ENCODE peak calls at places on chromosomes 12 and 14, in six cellular contexts. Y, C, U, N, A and X are unnamed samples.
A peak's percentile ranks its signal among the peaks of the same experiment; 100 is the strongest.

GRCh38 chr12:46824709-46825108 is 1.1 kb downstream of the SLC38A4 start:
- ATAC-seq in Y (no peak), C (no peak), U (no peak), N (no peak), A (no peak), X (no peak)

GRCh38 chr14:95389471-95390011 is 69.8 kb upstream of the CLMN start:
- ATAC-seq in Y (peak; percentile 83), C (no peak), U (no peak), N (no peak), A (no peak), X (peak; percentile 85)

GRCh38 chr14:81535399-81536124 is 1.9 kb upstream of the SEL1L start:
- ATAC-seq in Y (no peak), C (peak; percentile 18), U (no peak), N (no peak), A (no peak), X (no peak)

GRCh38 chr14:52044791-52045522 is 23.9 kb downstream of the NID2 start:
- ATAC-seq in Y (peak; percentile 53), C (no peak), U (peak; percentile 51), N (no peak), A (no peak), X (peak; percentile 82)

GRCh38 chr14:28243600-28243999 is 523.0 kb upstream of the FOXG1 start:
- ATAC-seq in Y (no peak), C (no peak), U (no peak), N (no peak), A (no peak), X (no peak)

GRCh38 chr14:32913725-32914124 is 25.0 kb upstream of the NPAS3 start:
- ATAC-seq in Y (no peak), C (no peak), U (no peak), N (peak; percentile 93), A (no peak), X (no peak)

GRCh38 chr14:100982764-100983163 is 79.2 kb upstream of the RTL1 start:
- ATAC-seq in Y (no peak), C (no peak), U (peak; percentile 42), N (no peak), A (no peak), X (no peak)

GRCh38 chr14:36462890-36463289 is 57.1 kb downstream of the NKX2-1 start:
- ATAC-seq in Y (no peak), C (no peak), U (no peak), N (no peak), A (no peak), X (no peak)

GRCh38 chr12:11891350-11892064 is 179.2 kb upstream of the BCL2L14 start:
- ATAC-seq in Y (peak; percentile 62), C (no peak), U (peak; percentile 43), N (peak; percentile 39), A (no peak), X (no peak)

GRCh38 chr14:100238419-100239199 is at the start of gene YY1:
- ATAC-seq in Y (peak; percentile 92), C (peak; percentile 89), U (peak; percentile 84), N (peak; percentile 87), A (peak; percentile 91), X (peak; percentile 89)

GRCh38 chr14:105168093-105168420 is 519 bp downstream of the JAG2 start:
- ATAC-seq in Y (no peak), C (no peak), U (no peak), N (no peak), A (no peak), X (no peak)

GRCh38 chr12:120686690-120687569 is at the start of gene MLEC:
- ATAC-seq in Y (peak; percentile 96), C (peak; percentile 78), U (peak; percentile 89), N (peak; percentile 87), A (peak; percentile 92), X (peak; percentile 94)

GRCh38 chr12:108394196-108394595 is 55.1 kb upstream of the CMKLR1 start:
- ATAC-seq in Y (peak; percentile 26), C (no peak), U (no peak), N (no peak), A (no peak), X (peak; percentile 78)

GRCh38 chr12:108136697-108137096 is 7.6 kb downstream of the WSCD2 start:
- ATAC-seq in Y (no peak), C (no peak), U (no peak), N (no peak), A (no peak), X (no peak)

GRCh38 chr12:129550353-129550752 is 353.5 kb downstream of the TMEM132D start:
- ATAC-seq in Y (peak; percentile 39), C (no peak), U (no peak), N (no peak), A (no peak), X (no peak)

GRCh38 chr14:72975776-72976175 is 49.5 kb downstream of the DCAF4 start:
- ATAC-seq in Y (no peak), C (peak; percentile 44), U (peak; percentile 60), N (peak; percentile 54), A (peak; percentile 53), X (no peak)

GRCh38 chr12:120142231-120142877 is 25.8 kb upstream of the RAB35 start:
- ATAC-seq in Y (no peak), C (no peak), U (no peak), N (no peak), A (no peak), X (no peak)

GRCh38 chr12:40226652-40227051 is 1.9 kb downstream of the LRRK2 start:
- ATAC-seq in Y (peak; percentile 74), C (peak; percentile 37), U (peak; percentile 75), N (no peak), A (peak; percentile 68), X (peak; percentile 77)

GRCh38 chr12:113228394-113229028 is 7.2 kb downstream of the TPCN1 start:
- ATAC-seq in Y (no peak), C (no peak), U (no peak), N (no peak), A (no peak), X (no peak)

GRCh38 chr12:19036673-19037357 is 92.7 kb upstream of the PLEKHA5 start:
- ATAC-seq in Y (peak; percentile 56), C (no peak), U (no peak), N (no peak), A (no peak), X (no peak)

GRCh38 chr14:94021001-94021400 is 5.1 kb upstream of the OTUB2 start:
- ATAC-seq in Y (no peak), C (peak; percentile 11), U (peak; percentile 21), N (peak; percentile 57), A (peak; percentile 36), X (no peak)

GRCh38 chr12:131142891-131143637 is 189.4 kb downstream of the ADGRD1 start:
- ATAC-seq in Y (no peak), C (no peak), U (peak; percentile 70), N (no peak), A (no peak), X (no peak)

GRCh38 chr14:39740454-39740853 is 308.2 kb upstream of the FBXO33 start:
- ATAC-seq in Y (peak; percentile 21), C (no peak), U (no peak), N (peak; percentile 60), A (no peak), X (no peak)

GRCh38 chr12:75666980-75667359 is 155.6 kb upstream of the KRR1 start:
- ATAC-seq in Y (no peak), C (no peak), U (no peak), N (peak; percentile 77), A (no peak), X (no peak)

GRCh38 chr14:62077676-62078261 is 315.5 kb downstream of the SNAPC1 start:
- ATAC-seq in Y (no peak), C (peak; percentile 47), U (no peak), N (no peak), A (no peak), X (no peak)

GRCh38 chr14:36054353-36055051 is 122.0 kb downstream of the PTCSC3 start:
- ATAC-seq in Y (no peak), C (no peak), U (no peak), N (peak; percentile 69), A (no peak), X (no peak)

GRCh38 chr12:42481368-42481767 is 108.2 kb downstream of the PRICKLE1 start:
- ATAC-seq in Y (no peak), C (no peak), U (no peak), N (no peak), A (no peak), X (no peak)

GRCh38 chr12:6774557-6775062 is 2.3 kb downstream of the LAG3 start:
- ATAC-seq in Y (no peak), C (no peak), U (no peak), N (no peak), A (no peak), X (no peak)

DNA sequence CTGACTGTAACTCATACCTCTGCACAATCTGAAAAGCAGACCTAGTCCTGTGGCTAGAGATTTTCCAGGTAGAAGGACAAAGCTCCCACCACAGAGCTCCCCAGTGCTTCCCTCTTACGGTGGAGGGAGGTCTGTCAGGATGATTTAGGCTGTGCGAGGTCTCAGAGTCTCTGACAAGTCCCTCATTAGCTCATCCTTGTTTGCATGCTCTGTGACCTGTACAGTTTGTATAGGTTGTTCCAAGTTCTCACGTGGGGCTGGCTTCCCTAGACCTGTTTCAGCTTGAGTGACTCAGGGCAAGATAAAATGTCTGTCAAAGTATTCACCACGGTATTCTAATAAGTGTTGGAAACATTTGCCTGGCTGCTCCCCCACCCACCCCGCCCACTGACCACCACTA is 34.8 kb downstream of the ASCL1 start:
- ATAC-seq in Y (no peak), C (peak; percentile 90), U (peak; percentile 68), N (peak; percentile 87), A (no peak), X (no peak)
- TF ChIP-seq CTCF in Y (no peak), C (no peak), U (no peak), N (no peak), A (no peak), X (no peak)

GRCh38 chr12:124888203-124888602 is 24.5 kb upstream of the SCARB1 start:
- ATAC-seq in Y (no peak), C (no peak), U (no peak), N (no peak), A (no peak), X (no peak)
- TF ChIP-seq EP300 in Y (no peak), C (no peak), U (no peak), N (no peak), A (no peak), X (no peak)

DNA sequence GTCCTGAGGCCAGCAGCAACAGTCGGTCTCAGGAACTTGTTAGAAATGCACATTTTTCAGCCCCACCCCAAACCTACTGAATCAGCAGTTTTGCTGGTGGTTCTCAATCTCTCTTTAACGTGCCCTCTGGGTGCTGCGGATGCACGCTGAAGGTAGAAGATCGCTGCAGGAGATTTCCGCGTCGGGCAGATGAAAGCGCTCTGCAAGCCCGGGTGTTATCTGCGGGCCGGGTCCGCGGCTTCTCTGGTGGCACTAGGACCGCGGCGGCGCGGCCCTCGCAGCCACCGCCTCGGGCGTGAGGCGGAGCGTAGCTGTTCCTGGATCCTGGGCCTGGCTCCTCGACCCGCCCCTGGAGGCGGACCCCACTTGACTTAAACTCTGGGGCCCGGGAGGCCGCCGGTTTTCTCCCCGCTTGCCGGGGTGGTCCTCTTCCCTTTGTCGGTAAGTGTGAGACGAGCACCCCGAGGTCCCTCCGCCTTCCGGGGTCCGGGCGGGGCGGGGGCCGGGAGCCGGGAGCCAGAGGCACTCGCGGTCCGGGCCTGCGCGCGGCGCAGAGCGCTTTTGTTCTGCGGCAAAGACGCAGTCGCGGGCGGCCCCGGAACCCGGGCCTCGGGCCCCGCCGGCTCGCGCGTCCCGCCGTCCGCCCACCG is at the start of gene RESF1:
- ATAC-seq in Y (peak; percentile 99), C (peak; percentile 92), U (peak; percentile 98), N (peak; percentile 98), A (peak; percentile 95), X (peak; percentile 97)
- TF ChIP-seq CTCF in Y (peak; percentile 15), C (no peak), U (no peak), N (no peak), A (no peak), X (no peak)

DNA sequence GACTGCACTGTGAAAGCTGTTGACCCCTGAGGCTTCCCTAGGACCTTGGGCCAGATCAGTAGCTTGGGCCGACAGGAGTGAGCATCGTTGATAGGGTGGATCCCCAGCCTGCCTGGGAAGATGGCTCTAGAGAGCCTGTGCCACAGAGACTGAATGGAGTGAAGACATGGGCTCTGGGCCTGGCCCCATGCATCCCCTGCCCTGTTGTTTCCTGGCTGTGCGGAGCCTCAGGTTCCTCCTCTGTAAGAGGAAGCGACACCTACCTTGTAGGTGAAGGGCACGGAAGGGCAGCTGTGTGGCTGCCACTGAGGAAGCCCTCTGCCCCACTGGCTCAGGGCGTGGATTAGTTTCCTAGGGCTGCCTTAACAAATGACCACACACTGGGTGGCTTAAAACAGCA is 23.9 kb downstream of the PLEKHG3 start:
- ATAC-seq in Y (no peak), C (no peak), U (no peak), N (no peak), A (no peak), X (no peak)
- TF ChIP-seq EP300 in Y (no peak), C (no peak), U (no peak), N (no peak), A (no peak), X (no peak)